ENCODE peak calls at places on chromosomes 3 and 15, in six cellular contexts. One of them, this sample, is unnamed.

GRCh38 chr15:56805466-56806146 is 72.3 kb upstream of the ZNF280D start:
- DNase-seq in GM12878: no peak
- DNase-seq in sigmoid colon: no peak
- DNase-seq in ovary: no peak
- DNase-seq in H1: no peak
- DNase-seq in esophagus muscularis mucosa: no peak
- DNase-seq in this sample: no peak

GRCh38 chr3:26118165-26118564 is 328.3 kb downstream of the OXSM start:
- DNase-seq in GM12878: no peak
- DNase-seq in sigmoid colon: no peak
- DNase-seq in ovary: no peak
- DNase-seq in H1: peak; percentile 27
- DNase-seq in esophagus muscularis mucosa: no peak
- DNase-seq in this sample: no peak

GRCh38 chr15:73786518-73786917 is 33.4 kb upstream of the INSYN1 start:
- DNase-seq in GM12878: no peak
- DNase-seq in sigmoid colon: no peak
- DNase-seq in ovary: peak; percentile 86
- DNase-seq in H1: peak; percentile 56
- DNase-seq in esophagus muscularis mucosa: no peak
- DNase-seq in this sample: no peak

GRCh38 chr15:62895905-62896316 is 146.6 kb upstream of the TPM1 start:
- DNase-seq in GM12878: no peak
- DNase-seq in sigmoid colon: no peak
- DNase-seq in ovary: no peak
- DNase-seq in H1: no peak
- DNase-seq in esophagus muscularis mucosa: no peak
- DNase-seq in this sample: no peak

GRCh38 chr3:192090586-192090985 is 629.6 kb downstream of the PYDC2 start:
- DNase-seq in GM12878: no peak
- DNase-seq in sigmoid colon: no peak
- DNase-seq in ovary: no peak
- DNase-seq in H1: no peak
- DNase-seq in esophagus muscularis mucosa: no peak
- DNase-seq in this sample: no peak

GRCh38 chr3:135237371-135237770 is 442.3 kb downstream of the EPHB1 start:
- DNase-seq in GM12878: no peak
- DNase-seq in sigmoid colon: no peak
- DNase-seq in ovary: no peak
- DNase-seq in H1: no peak
- DNase-seq in esophagus muscularis mucosa: no peak
- DNase-seq in this sample: no peak

GRCh38 chr3:39505866-39506738 is 38.6 kb downstream of the MOBP start:
- DNase-seq in GM12878: no peak
- DNase-seq in sigmoid colon: no peak
- DNase-seq in ovary: no peak
- DNase-seq in H1: no peak
- DNase-seq in esophagus muscularis mucosa: no peak
- DNase-seq in this sample: no peak

GRCh38 chr3:110598847-110599490 is 472.6 kb upstream of the NECTIN3 start:
- DNase-seq in GM12878: no peak
- DNase-seq in sigmoid colon: no peak
- DNase-seq in ovary: no peak
- DNase-seq in H1: no peak
- DNase-seq in esophagus muscularis mucosa: no peak
- DNase-seq in this sample: no peak

GRCh38 chr3:111895079-111895478 is 36.0 kb downstream of the PHLDB2 start:
- DNase-seq in GM12878: no peak
- DNase-seq in sigmoid colon: no peak
- DNase-seq in ovary: no peak
- DNase-seq in H1: no peak
- DNase-seq in esophagus muscularis mucosa: no peak
- DNase-seq in this sample: no peak

GRCh38 chr3:13891492-13892073 is 11.7 kb upstream of the WNT7A start:
- DNase-seq in GM12878: no peak
- DNase-seq in sigmoid colon: no peak
- DNase-seq in ovary: no peak
- DNase-seq in H1: no peak
- DNase-seq in esophagus muscularis mucosa: no peak
- DNase-seq in this sample: no peak

GRCh38 chr15:68210821-68211655 is 5.9 kb upstream of the CALML4 start:
- DNase-seq in GM12878: no peak
- DNase-seq in sigmoid colon: peak; percentile 87
- DNase-seq in ovary: peak; percentile 86
- DNase-seq in H1: no peak
- DNase-seq in esophagus muscularis mucosa: no peak
- DNase-seq in this sample: peak; percentile 41

GRCh38 chr15:50241684-50242450 is 23.7 kb downstream of the HDC start:
- DNase-seq in GM12878: no peak
- DNase-seq in sigmoid colon: no peak
- DNase-seq in ovary: no peak
- DNase-seq in H1: no peak
- DNase-seq in esophagus muscularis mucosa: no peak
- DNase-seq in this sample: no peak

DNA sequence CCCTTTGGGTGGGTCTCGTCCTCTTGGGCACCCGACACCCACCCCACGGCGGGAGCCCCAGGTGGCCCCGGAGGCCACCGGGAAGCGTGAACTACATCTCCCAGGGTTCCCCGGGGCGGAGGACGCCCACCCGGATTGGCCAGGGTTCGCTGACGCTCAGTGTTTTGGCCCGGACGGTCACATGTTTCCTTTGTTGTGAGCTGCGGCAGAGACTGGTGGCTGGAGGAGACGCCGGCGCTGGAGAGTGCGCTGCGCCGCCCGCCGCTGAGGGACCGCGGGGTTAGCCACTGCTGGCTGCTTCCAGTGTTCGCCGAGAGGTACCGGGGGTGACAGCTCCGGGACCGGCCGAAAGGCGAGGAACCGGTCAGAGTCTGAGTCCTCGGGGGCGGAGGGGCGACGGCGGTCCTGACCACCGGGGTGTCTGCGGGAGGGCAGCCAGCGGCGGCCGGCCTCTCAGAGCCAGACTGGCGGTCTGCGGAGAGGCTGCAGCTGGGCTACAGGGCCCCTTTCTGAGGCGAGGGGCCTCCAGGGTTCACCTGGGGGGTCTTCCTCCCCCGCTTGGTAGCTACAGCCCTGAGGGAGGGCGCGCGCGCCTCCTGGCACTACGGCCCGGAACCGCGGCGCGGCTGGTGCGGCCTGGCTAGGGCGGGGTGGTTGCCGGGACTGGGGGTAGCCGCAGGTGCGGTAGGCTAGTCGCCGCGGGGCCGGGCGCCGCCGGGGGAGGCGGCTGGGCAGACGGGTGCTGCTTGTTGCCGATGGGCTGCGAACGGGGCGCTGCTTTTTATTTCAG is at the start of gene KLHL24:
- DNase-seq in GM12878: peak; percentile 60
- DNase-seq in sigmoid colon: peak; percentile 96
- DNase-seq in ovary: peak; percentile 94
- DNase-seq in H1: peak; percentile 64
- DNase-seq in esophagus muscularis mucosa: peak; percentile 98
- DNase-seq in this sample: peak; percentile 87
- TF ChIP-seq EP300 in GM12878: no peak
- TF ChIP-seq EP300 in sigmoid colon: no peak
- TF ChIP-seq EP300 in ovary: no peak
- TF ChIP-seq EP300 in H1: no peak
- TF ChIP-seq EP300 in esophagus muscularis mucosa: no peak
- TF ChIP-seq EP300 in this sample: peak; percentile 100

DNA sequence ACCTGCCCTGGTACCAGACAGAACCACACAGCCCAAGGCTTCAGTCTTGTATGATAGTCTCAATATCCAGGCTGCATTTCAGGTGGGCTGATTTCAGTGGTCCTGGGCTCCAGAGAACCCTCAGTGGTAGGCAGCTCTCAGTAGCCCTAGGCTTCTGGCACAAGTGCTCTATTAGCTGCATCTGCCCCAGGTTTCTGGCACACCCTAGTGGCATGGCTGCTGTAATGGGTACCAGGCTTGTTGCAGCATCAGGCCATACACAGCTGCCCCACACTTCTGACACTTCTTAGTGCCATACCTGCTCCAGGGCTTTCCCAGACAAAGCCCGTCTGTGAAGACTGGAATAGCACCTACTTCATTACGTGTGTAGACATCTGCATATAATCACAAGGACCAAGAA is 1062.2 kb upstream of the EPHA6 start:
- DNase-seq in GM12878: no peak
- DNase-seq in sigmoid colon: no peak
- DNase-seq in ovary: no peak
- DNase-seq in H1: no peak
- DNase-seq in esophagus muscularis mucosa: no peak
- DNase-seq in this sample: no peak
- TF ChIP-seq CTCF in GM12878: peak; percentile 31
- TF ChIP-seq CTCF in sigmoid colon: no peak
- TF ChIP-seq CTCF in ovary: no peak
- TF ChIP-seq CTCF in H1: peak; percentile 4
- TF ChIP-seq CTCF in esophagus muscularis mucosa: no peak
- TF ChIP-seq CTCF in this sample: no peak

DNA sequence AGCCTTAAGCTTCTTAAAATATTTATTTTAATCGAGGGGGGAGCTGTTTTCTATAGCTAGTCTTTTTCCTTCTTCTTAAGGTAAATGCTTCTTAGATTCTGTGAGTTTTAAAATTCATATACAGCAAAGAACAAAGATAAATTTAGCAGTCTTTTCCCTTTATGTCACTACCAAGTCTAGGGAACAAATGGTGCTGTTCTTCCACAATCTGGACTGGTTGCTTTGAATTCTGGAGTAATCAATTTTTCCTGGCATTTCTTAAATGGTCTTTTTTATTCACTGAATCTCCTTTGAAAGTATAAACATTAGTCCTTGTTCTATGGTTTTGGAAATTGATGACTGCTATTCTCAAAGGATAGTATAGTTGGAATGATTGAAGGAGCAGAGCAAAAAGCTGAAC is 82.8 kb downstream of the CHL1 start:
- DNase-seq in GM12878: no peak
- DNase-seq in sigmoid colon: no peak
- DNase-seq in ovary: no peak
- DNase-seq in H1: no peak
- DNase-seq in esophagus muscularis mucosa: no peak
- DNase-seq in this sample: no peak
- H3K4me3 ChIP-seq in GM12878: no peak overlapping the region
- H3K4me3 ChIP-seq in sigmoid colon: no peak overlapping the region
- H3K4me3 ChIP-seq in ovary: no peak overlapping the region
- H3K4me3 ChIP-seq in H1: no peak overlapping the region
- H3K4me3 ChIP-seq in esophagus muscularis mucosa: no peak overlapping the region
- H3K4me3 ChIP-seq in this sample: no peak overlapping the region

GRCh38 chr3:98901032-98901464 is 447 bp downstream of the DCBLD2 start:
- DNase-seq in GM12878: no peak
- DNase-seq in sigmoid colon: peak; percentile 80
- DNase-seq in ovary: peak; percentile 72
- DNase-seq in H1: peak; percentile 25
- DNase-seq in esophagus muscularis mucosa: no peak
- DNase-seq in this sample: peak; percentile 32

GRCh38 chr3:98903099-98903498 is 1.6 kb upstream of the DCBLD2 start:
- DNase-seq in GM12878: no peak
- DNase-seq in sigmoid colon: no peak
- DNase-seq in ovary: no peak
- DNase-seq in H1: no peak
- DNase-seq in esophagus muscularis mucosa: no peak
- DNase-seq in this sample: no peak

GRCh38 chr3:98902341-98902740 is 846 bp upstream of the DCBLD2 start:
- DNase-seq in GM12878: no peak
- DNase-seq in sigmoid colon: no peak
- DNase-seq in ovary: no peak
- DNase-seq in H1: no peak
- DNase-seq in esophagus muscularis mucosa: no peak
- DNase-seq in this sample: no peak

GRCh38 chr3:98900265-98901031 is 1.0 kb downstream of the DCBLD2 start:
- DNase-seq in GM12878: no peak
- DNase-seq in sigmoid colon: no peak
- DNase-seq in ovary: no peak
- DNase-seq in H1: no peak
- DNase-seq in esophagus muscularis mucosa: no peak
- DNase-seq in this sample: no peak

GRCh38 chr3:98901465-98902174 is at the start of gene DCBLD2:
- DNase-seq in GM12878: peak; percentile 94
- DNase-seq in sigmoid colon: peak; percentile 99
- DNase-seq in ovary: peak; percentile 98
- DNase-seq in H1: peak; percentile 93
- DNase-seq in esophagus muscularis mucosa: peak; percentile 99
- DNase-seq in this sample: peak; percentile 92
- TF ChIP-seq EP300 in GM12878: no peak
- TF ChIP-seq EP300 in sigmoid colon: no peak
- TF ChIP-seq EP300 in ovary: no peak
- TF ChIP-seq EP300 in H1: no peak
- TF ChIP-seq EP300 in esophagus muscularis mucosa: no peak
- TF ChIP-seq EP300 in this sample: no peak

DNA sequence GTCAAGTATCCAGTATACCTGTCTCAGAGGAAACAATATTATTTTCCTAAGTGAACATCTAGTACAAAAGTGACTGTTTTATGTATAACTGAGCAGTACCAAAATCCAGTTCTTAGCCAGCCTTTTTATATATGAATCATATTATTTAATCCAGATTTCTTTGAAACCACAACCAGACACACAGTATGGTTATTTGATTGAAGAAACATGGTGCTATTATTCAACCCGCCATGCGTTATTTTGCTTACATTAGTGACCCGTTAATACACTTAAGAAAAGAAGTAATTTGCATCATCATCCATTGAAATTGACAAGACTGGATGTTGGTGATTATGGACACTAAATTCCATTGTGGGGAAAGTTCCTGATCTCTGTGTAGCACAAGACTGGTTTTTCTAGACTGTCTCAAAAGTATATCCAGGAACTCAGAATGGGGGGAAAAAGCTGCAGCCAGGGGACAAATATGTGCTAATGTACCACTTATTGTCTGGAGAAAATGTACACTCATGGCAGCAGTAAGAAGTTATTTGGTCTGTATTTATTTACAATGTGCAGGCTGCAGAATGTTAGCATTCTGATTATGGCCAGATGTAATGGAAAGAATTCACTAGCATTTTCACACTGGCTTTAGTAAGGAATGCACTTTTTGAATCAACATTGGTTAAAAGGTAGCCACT is 80.3 kb downstream of the FILIP1L start:
- DNase-seq in GM12878: no peak
- DNase-seq in sigmoid colon: no peak
- DNase-seq in ovary: no peak
- DNase-seq in H1: no peak
- DNase-seq in esophagus muscularis mucosa: no peak
- DNase-seq in this sample: no peak
- TF ChIP-seq CTCF in GM12878: no peak
- TF ChIP-seq CTCF in sigmoid colon: no peak
- TF ChIP-seq CTCF in ovary: no peak
- TF ChIP-seq CTCF in H1: no peak
- TF ChIP-seq CTCF in esophagus muscularis mucosa: no peak
- TF ChIP-seq CTCF in this sample: no peak